ENCODE peak calls at places on chromosomes 2 and 18, in five cellular contexts. I is AG09309; R is GM12865; W is stimulated activated CD8-positive, alpha-beta memory T cell treated with anti-CD3 and anti-CD28 coated beads, Interleukin-15, amount 100 ng/mL, for 24 hours; D is activated T-cell treated with anti-CD3 and anti-CD28 coated beads for 4 hours. E is an unnamed sample.

GRCh38 chr18:45151645-45152044 is 463.6 kb upstream of the SLC14A2 start:
- DNase-seq in I (no peak), R (no peak), W (no peak), D (no peak), E (no peak)

GRCh38 chr2:55148269-55148668 is 83.8 kb downstream of the CLHC1 start:
- DNase-seq in I (peak; percentile 52), R (no peak), W (no peak), D (no peak), E (peak; percentile 35)

GRCh38 chr2:237644059-237644703 is 16.8 kb downstream of the LRRFIP1 start:
- DNase-seq in I (no peak), R (no peak), W (no peak), D (no peak), E (no peak)

GRCh38 chr2:210541280-210541902 is 15.0 kb upstream of the CPS1 start:
- DNase-seq in I (no peak), R (no peak), W (no peak), D (no peak), E (no peak)

GRCh38 chr2:126827371-126827770 is 71.3 kb upstream of the TEX51 start:
- DNase-seq in I (no peak), R (no peak), W (no peak), D (no peak), E (no peak)

GRCh38 chr18:10926565-10927194 is 222.7 kb downstream of the PIEZO2 start:
- DNase-seq in I (no peak), R (peak; percentile 73), W (no peak), D (no peak), E (peak; percentile 1)

GRCh38 chr2:19362652-19363473 is 4.4 kb upstream of the OSR1 start:
- DNase-seq in I (peak; percentile 67), R (peak; percentile 66), W (no peak), D (no peak), E (peak; percentile 76)

GRCh38 chr2:108492364-108492763 is 41.9 kb upstream of the LIMS1 start:
- DNase-seq in I (peak; percentile 76), R (no peak), W (no peak), D (no peak), E (no peak)

GRCh38 chr2:200578778-200579177 is 7.0 kb upstream of the AOX1 start:
- DNase-seq in I (no peak), R (peak; percentile 38), W (no peak), D (no peak), E (peak; percentile 57)

GRCh38 chr2:104872866-104873688 is 19.2 kb downstream of the POU3F3 start:
- DNase-seq in I (peak; percentile 16), R (peak; percentile 73), W (no peak), D (no peak), E (peak; percentile 78)

GRCh38 chr2:112622528-112622849 is 23.2 kb upstream of the SLC20A1 start:
- DNase-seq in I (peak; percentile 92), R (no peak), W (no peak), D (no peak), E (peak; percentile 47)

GRCh38 chr2:149652925-149653324 is 65.3 kb upstream of the MMADHC start:
- DNase-seq in I (no peak), R (no peak), W (no peak), D (no peak), E (no peak)

GRCh38 chr2:20986540-20986939 is 57.3 kb downstream of the APOB start:
- DNase-seq in I (no peak), R (no peak), W (no peak), D (no peak), E (no peak)